ENCODE peak calls at places on chromosome 21, in five cellular contexts. M is fibroblast of villous mesenchyme, R is ureter, B is SW480, Q is GM03348. C is an unnamed sample.

GRCh38 chr21:46394819-46395152 is 63.9 kb upstream of the DIP2A start:
- DNase-seq in M (no peak), R (no peak), B (no peak), Q (no peak), C (peak)

GRCh38 chr21:37845535-37845934 is 70.7 kb downstream of the KCNJ6 start:
- DNase-seq in M (no peak), R (no peak), B (no peak), Q (no peak), C (no peak)

GRCh38 chr21:28974531-28975227 is 18.0 kb downstream of the LTN1 start:
- DNase-seq in M (peak), R (no peak), B (no peak), Q (no peak), C (no peak)

GRCh38 chr21:37546949-37547614 is 180.5 kb downstream of the DYRK1A start:
- DNase-seq in M (peak), R (peak), B (no peak), Q (peak), C (no peak)

GRCh38 chr21:28832013-28832714 is 160.5 kb downstream of the LTN1 start:
- DNase-seq in M (peak), R (no peak), B (peak), Q (no peak), C (peak)

GRCh38 chr21:37241426-37241825 is 25.7 kb downstream of the VPS26C start:
- DNase-seq in M (no peak), R (no peak), B (no peak), Q (no peak), C (no peak)

GRCh38 chr21:35236090-35236489 is 187.0 kb upstream of the RUNX1 start:
- DNase-seq in M (no peak), R (no peak), B (no peak), Q (no peak), C (no peak)

GRCh38 chr21:37564341-37564923 is 197.9 kb downstream of the DYRK1A start:
- DNase-seq in M (peak), R (peak), B (peak), Q (peak), C (peak)

GRCh38 chr21:42652527-42653491 is 612 bp upstream of the PDE9A start:
- DNase-seq in M (peak), R (peak), B (peak), Q (peak), C (peak)

GRCh38 chr21:25107708-25108107 is 499.6 kb downstream of the MRPL39 start:
- DNase-seq in M (peak), R (no peak), B (no peak), Q (peak), C (no peak)

GRCh38 chr21:45383615-45384201 is 21.3 kb upstream of the COL18A1 start:
- DNase-seq in M (no peak), R (no peak), B (no peak), Q (no peak), C (no peak)

C was measured in DMS53.